ENCODE peak calls at places on chromosomes 2 and 18, in ten cellular contexts. X, A, Z, Y, N, I, D, S, O and G are unnamed samples.

GRCh38 chr2:203623104-203623503 is 83.3 kb upstream of the CD28 start:
- DNase-seq in X (no peak), S (no peak), N (no peak), Y (no peak), I (peak; percentile 91), O (no peak), D (peak; percentile 52), Z (no peak), A (no peak), G (no peak)

GRCh38 chr2:71609958-71610357 is 156.6 kb downstream of the DYSF start:
- DNase-seq in I (peak; percentile 88), A (peak; percentile 22), N (no peak), X (no peak), O (no peak), D (peak; percentile 52), Z (no peak), S (peak; percentile 7), Y (peak; percentile 56), G (no peak)

GRCh38 chr2:38386377-38386776 is 9.3 kb upstream of the ATL2 start:
- DNase-seq in I (no peak), Z (no peak), S (no peak), N (no peak), O (no peak), D (peak; percentile 40), X (no peak), A (no peak), Y (no peak), G (no peak)

GRCh38 chr18:62281684-62282083 is 43.4 kb upstream of the TNFRSF11A start:
- DNase-seq in S (no peak), A (no peak), N (no peak), D (peak; percentile 55), Y (no peak), I (peak; percentile 85), X (no peak), Z (no peak), O (no peak), G (no peak)

GRCh38 chr18:79962835-79963657 is 1.4 kb upstream of the HSBP1L1 start:
- DNase-seq in S (no peak), N (no peak), Y (no peak), D (no peak), A (no peak), X (peak; percentile 10), I (no peak), Z (peak; percentile 63), O (no peak), G (no peak)

GRCh38 chr2:106745468-106745867 is 140.5 kb downstream of the ST6GAL2 start:
- DNase-seq in Y (peak; percentile 56), O (no peak), X (no peak), I (peak; percentile 15), S (no peak), N (peak; percentile 17), D (no peak), A (no peak), Z (no peak), G (no peak)

GRCh38 chr2:239724851-239725550 is 300.1 kb downstream of the NDUFA10 start:
- DNase-seq in I (no peak), N (peak; percentile 4), O (peak; percentile 40), Y (no peak), X (peak; percentile 6), A (no peak), D (no peak), Z (no peak), S (peak; percentile 14), G (no peak)

GRCh38 chr2:2232167-2232566 is 98.9 kb downstream of the MYT1L start:
- DNase-seq in A (no peak), X (no peak), Y (no peak), S (no peak), Z (no peak), O (no peak), N (no peak), D (no peak), I (no peak), G (no peak)

GRCh38 chr2:26588576-26588975 is 52.6 kb downstream of the CIB4 start:
- DNase-seq in O (peak; percentile 11), X (no peak), I (no peak), D (no peak), N (no peak), A (no peak), Z (no peak), S (no peak), Y (peak; percentile 20), G (peak; percentile 30)

GRCh38 chr2:126828471-126828870 is 70.2 kb upstream of the TEX51 start:
- DNase-seq in D (no peak), Y (no peak), N (no peak), S (no peak), X (no peak), Z (no peak), O (no peak), I (no peak), A (no peak), G (no peak)

GRCh38 chr18:39424261-39424660 is 1858.7 kb upstream of the CELF4 start:
- DNase-seq in Z (no peak), O (no peak), N (no peak), I (no peak), Y (no peak), D (no peak), S (no peak), X (no peak), A (no peak), G (no peak)

GRCh38 chr2:176892818-176893217 is 319.8 kb upstream of the HNRNPA3 start:
- DNase-seq in I (no peak), Z (no peak), Y (no peak), N (no peak), A (peak; percentile 34), O (no peak), S (no peak), X (no peak), D (no peak), G (no peak)

GRCh38 chr2:217074576-217075224 is 214.8 kb upstream of the TNP1 start:
- DNase-seq in I (no peak), S (peak; percentile 40), X (no peak), Y (no peak), Z (no peak), N (no peak), O (no peak), A (no peak), D (no peak), G (no peak)

GRCh38 chr18:75070625-75071483 is 138.1 kb downstream of the PTGR3 start:
- DNase-seq in Y (no peak), Z (peak; percentile 46), D (peak; percentile 93), O (no peak), I (peak; percentile 56), S (peak; percentile 53), N (no peak), X (no peak), A (peak; percentile 43), G (peak; percentile 56)

GRCh38 chr2:121237980-121238665 is 46.9 kb downstream of the TFCP2L1 start:
- DNase-seq in N (no peak), Y (no peak), S (no peak), Z (no peak), I (no peak), D (peak; percentile 56), A (no peak), X (no peak), O (peak; percentile 52), G (peak; percentile 78)

GRCh38 chr2:45922577-45922988 is 271.1 kb downstream of the PRKCE start:
- DNase-seq in O (no peak), D (peak; percentile 61), Z (no peak), A (peak; percentile 28), I (no peak), S (peak; percentile 80), Y (peak; percentile 89), X (no peak), N (no peak), G (peak; percentile 57)
- H3K4me1 ChIP-seq in O (peaks cover 27% of the 10 kb centered on the region), D (peaks cover 23% of the 10 kb centered on the region), Z (no peaks in the 10 kb centered on the region), A (peaks cover 8% of the 10 kb centered on the region), I (peaks cover 24% of the 10 kb centered on the region), S (peaks cover 25% of the 10 kb centered on the region), Y (peaks cover 53% of the 10 kb centered on the region), X (no peaks in the 10 kb centered on the region), N (no peaks in the 10 kb centered on the region), G (no peaks in the 10 kb centered on the region)

DNA sequence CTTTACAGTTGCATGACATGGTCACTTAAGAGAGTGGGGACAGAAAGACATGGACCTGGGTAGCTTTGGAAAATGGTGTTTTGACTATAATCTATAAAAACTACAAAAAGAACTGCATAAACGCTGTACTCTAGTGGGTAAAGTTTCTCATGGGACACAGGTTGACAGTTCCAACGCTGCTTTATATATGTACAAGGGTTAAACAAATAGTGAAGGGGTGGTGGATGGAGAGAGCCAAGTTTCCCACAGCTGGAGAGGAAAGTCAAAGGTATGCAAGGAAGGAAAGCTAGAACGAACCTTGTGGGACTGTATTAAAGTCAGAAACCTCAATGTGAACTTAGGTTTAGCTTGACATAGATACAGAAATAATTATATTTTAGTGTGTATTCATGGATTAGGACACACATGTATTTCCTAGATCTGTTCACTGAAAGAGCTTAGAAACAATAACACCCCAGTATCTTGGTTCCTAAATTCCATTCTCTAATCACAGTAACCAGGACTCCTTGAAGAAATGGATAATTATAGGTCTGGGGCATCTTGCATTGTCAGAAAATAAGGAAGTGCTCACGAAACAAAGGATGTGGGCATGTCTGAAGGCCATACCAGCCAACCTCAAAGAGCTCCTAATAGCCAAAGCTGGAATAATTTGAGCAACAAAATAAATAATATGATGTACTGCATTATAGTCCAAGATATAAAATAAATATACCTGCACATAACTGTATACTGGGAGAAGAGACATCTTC is 28.8 kb downstream of the TANC1 start:
- DNase-seq in Y (no peak), D (no peak), Z (no peak), O (no peak), I (no peak), N (no peak), S (no peak), A (peak; percentile 8), X (no peak), G (no peak)
- H3K4me1 ChIP-seq in Y (peaks cover 52% of the 10 kb centered on the region), D (peaks cover 59% of the 10 kb centered on the region), Z (no peaks in the 10 kb centered on the region), O (peaks cover 39% of the 10 kb centered on the region), I (peaks cover 28% of the 10 kb centered on the region), N (peaks cover 9% of the 10 kb centered on the region), S (peaks cover 31% of the 10 kb centered on the region), A (no peaks in the 10 kb centered on the region), X (peaks cover 5% of the 10 kb centered on the region), G (peaks cover 36% of the 10 kb centered on the region)

DNA sequence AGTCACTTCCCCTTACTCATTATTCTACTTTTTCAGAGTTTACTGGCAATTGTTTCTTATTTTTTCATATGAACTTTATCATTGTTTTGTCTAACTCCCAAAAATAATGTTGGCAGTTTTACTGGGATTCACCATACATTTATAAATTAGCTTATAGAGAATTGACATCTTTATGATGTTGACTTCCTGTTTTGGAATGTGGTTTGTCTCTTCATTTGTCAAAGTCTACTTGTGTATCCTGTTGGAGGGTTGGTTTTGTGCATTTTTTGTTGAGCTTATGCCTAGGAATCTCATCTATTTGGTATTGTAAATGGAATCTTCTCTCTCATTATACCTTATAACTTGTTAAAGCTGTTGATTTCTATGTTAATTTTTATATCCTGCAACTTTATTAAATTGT is 16.4 kb downstream of the EPC2 start:
- DNase-seq in N (no peak), Z (no peak), D (no peak), A (no peak), I (no peak), X (no peak), O (no peak), S (no peak), Y (no peak), G (no peak)
- H3K4me1 ChIP-seq in N (no peaks in the 10 kb centered on the region), Z (peaks cover 68% of the 10 kb centered on the region), D (peaks cover 19% of the 10 kb centered on the region), A (no peaks in the 10 kb centered on the region), I (peaks cover 20% of the 10 kb centered on the region), X (peaks cover 6% of the 10 kb centered on the region), O (peaks cover 50% of the 10 kb centered on the region), S (no peaks in the 10 kb centered on the region), Y (peaks cover 4% of the 10 kb centered on the region), G (no peaks in the 10 kb centered on the region)

DNA sequence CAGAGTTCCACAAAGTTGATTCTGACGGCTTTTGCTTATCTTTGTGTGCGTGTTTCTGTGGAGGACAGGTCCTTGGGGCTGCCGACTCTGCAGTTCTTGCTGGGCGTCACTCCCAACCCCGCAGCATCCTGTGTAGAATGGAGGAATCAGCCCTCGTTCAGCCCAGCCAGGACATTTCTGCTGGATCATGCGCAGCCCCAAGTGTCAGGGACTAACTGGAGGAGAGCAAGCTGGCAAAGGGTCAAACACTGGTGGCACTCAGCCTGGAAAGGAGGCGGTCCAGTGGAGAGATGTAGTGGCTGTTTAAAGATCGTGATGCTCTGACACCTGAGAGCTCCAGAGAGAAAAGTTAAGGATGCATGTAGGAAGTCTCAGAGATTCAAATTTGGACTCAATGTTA is 63.7 kb upstream of the SH3RF3 start:
- DNase-seq in N (peak; percentile 19), Z (no peak), Y (no peak), X (no peak), I (no peak), O (no peak), A (no peak), S (peak; percentile 55), D (no peak), G (no peak)
- H3K4me1 ChIP-seq in N (no peaks in the 10 kb centered on the region), Z (peaks cover 8% of the 10 kb centered on the region), Y (peaks cover 4% of the 10 kb centered on the region), X (no peaks in the 10 kb centered on the region), I (no peaks in the 10 kb centered on the region), O (no peaks in the 10 kb centered on the region), A (peaks cover 18% of the 10 kb centered on the region), S (no peaks in the 10 kb centered on the region), D (no peaks in the 10 kb centered on the region), G (peaks cover 11% of the 10 kb centered on the region)